ENCODE peak calls at places on chromosomes 2 and 18, in eight cellular contexts. I is right cardiac atrium, J is AG08396, R is NT2/D1, A is cardiac fibroblast, Z is NCI-H774, G is fibroblast of lung, U is hippocampal formation. C is an unnamed sample.

GRCh38 chr2:7405861-7406715 is 488.9 kb downstream of the RNF144A start:
- DNase-seq in G (no peak), A (no peak), U (no peak), J (no peak), Z (no peak), I (no peak), R (no peak), C (no peak)

GRCh38 chr2:53896864-53897263 is 37.1 kb upstream of the GPR75 start:
- DNase-seq in U (no peak), A (peak; percentile 73), G (peak; percentile 63), J (peak; percentile 30), I (no peak), Z (no peak), R (no peak), C (no peak)

GRCh38 chr2:145220496-145220895 is 700.6 kb upstream of the ZEB2 start:
- DNase-seq in U (no peak), A (no peak), Z (peak; percentile 52), R (no peak), J (no peak), G (no peak), I (no peak), C (peak; percentile 85)

GRCh38 chr2:223465793-223466192 is 136.4 kb downstream of the SCG2 start:
- DNase-seq in I (peak; percentile 82), R (no peak), U (no peak), Z (no peak), J (peak; percentile 85), G (peak; percentile 99), A (peak; percentile 100), C (no peak)

GRCh38 chr2:240234503-240234951 is 94.1 kb upstream of the OTOS start:
- DNase-seq in J (no peak), G (no peak), Z (no peak), U (no peak), A (no peak), I (no peak), R (no peak), C (no peak)

GRCh38 chr2:109218087-109218791 is 89.2 kb downstream of the SH3RF3 start:
- DNase-seq in A (no peak), J (no peak), G (peak; percentile 74), R (no peak), I (no peak), Z (no peak), U (no peak), C (peak; percentile 45)

GRCh38 chr18:43970656-43971055 is 693.4 kb upstream of the SYT4 start:
- DNase-seq in R (no peak), U (no peak), G (no peak), Z (no peak), A (no peak), J (no peak), I (no peak), C (no peak)

GRCh38 chr2:221529177-221529942 is 42.7 kb downstream of the EPHA4 start:
- DNase-seq in U (no peak), R (no peak), J (no peak), Z (no peak), A (no peak), G (peak; percentile 19), I (peak; percentile 51), C (no peak)

GRCh38 chr2:182509-183122 is 81.2 kb downstream of the SH3YL1 start:
- DNase-seq in J (no peak), U (no peak), I (no peak), Z (no peak), A (peak; percentile 3), G (no peak), R (no peak), C (no peak)

GRCh38 chr2:210997373-210997772 is 441.0 kb downstream of the CPS1 start:
- DNase-seq in Z (no peak), U (no peak), A (peak; percentile 66), J (no peak), R (no peak), I (no peak), G (no peak), C (no peak)

GRCh38 chr2:212974692-212975091 is 176.7 kb downstream of the IKZF2 start:
- DNase-seq in U (no peak), G (peak; percentile 40), Z (no peak), J (peak; percentile 29), R (no peak), I (no peak), A (peak; percentile 82), C (peak; percentile 8)

GRCh38 chr2:134261398-134262131 is 7.7 kb downstream of the MGAT5 start:
- DNase-seq in Z (no peak), I (no peak), G (no peak), A (peak; percentile 88), U (no peak), J (peak; percentile 18), R (peak; percentile 28), C (peak; percentile 16)

GRCh38 chr2:190533968-190534309 is 583 bp downstream of the NEMP2 start:
- DNase-seq in G (peak; percentile 44), J (no peak), I (no peak), R (no peak), U (no peak), A (no peak), Z (peak; percentile 17), C (no peak)

GRCh38 chr2:95574506-95574905 is 17.3 kb upstream of the TRIM43 start:
- DNase-seq in J (no peak), Z (no peak), I (no peak), U (no peak), A (no peak), G (no peak), R (no peak), C (no peak)

GRCh38 chr18:80034852-80035406 is 695 bp downstream of the RBFA start:
- DNase-seq in A (peak; percentile 9), U (no peak), G (peak; percentile 12), R (no peak), J (no peak), Z (no peak), I (no peak), C (no peak)

GRCh38 chr18:54294274-54294673 is 25.0 kb downstream of the POLI start:
- DNase-seq in G (no peak), U (no peak), R (no peak), Z (no peak), A (no peak), I (no peak), J (no peak), C (no peak)

GRCh38 chr2:102032368-102033027 is 40.7 kb downstream of the IL1R2 start:
- DNase-seq in Z (no peak), G (peak; percentile 58), A (peak; percentile 47), J (no peak), I (no peak), R (no peak), U (no peak), C (no peak)

GRCh38 chr2:44441200-44441599 is 79.5 kb downstream of the CAMKMT start:
- DNase-seq in J (no peak), A (peak; percentile 7), U (no peak), I (no peak), G (no peak), Z (no peak), R (no peak), C (no peak)

GRCh38 chr2:122191331-122191730 is 435.9 kb downstream of the TSN start:
- DNase-seq in U (no peak), Z (no peak), J (no peak), I (no peak), G (no peak), R (peak; percentile 47), A (peak; percentile 63), C (peak; percentile 16)

GRCh38 chr18:77208969-77209368 is 40.7 kb upstream of the GALR1 start:
- DNase-seq in U (no peak), A (peak; percentile 88), G (peak; percentile 63), I (peak; percentile 64), R (no peak), J (peak; percentile 41), Z (no peak), C (no peak)

GRCh38 chr18:22332590-22332989 is 85.1 kb downstream of the CTAGE1 start:
- DNase-seq in J (no peak), I (no peak), U (no peak), Z (no peak), G (no peak), R (no peak), A (peak; percentile 18), C (no peak)

GRCh38 chr18:8177330-8178016 is 431.8 kb upstream of the RAB12 start:
- DNase-seq in R (no peak), G (peak; percentile 19), A (peak; percentile 38), U (no peak), Z (no peak), I (no peak), J (no peak), C (peak; percentile 91)

GRCh38 chr2:85911836-85912692 is 23.3 kb upstream of the ST3GAL5 start:
- DNase-seq in G (peak; percentile 36), U (no peak), R (no peak), J (peak; percentile 42), A (peak; percentile 87), I (no peak), Z (no peak), C (no peak)

GRCh38 chr2:85393836-85394235 is 16.3 kb downstream of the CAPG start:
- DNase-seq in A (peak; percentile 35), G (peak; percentile 48), I (no peak), Z (no peak), U (no peak), R (no peak), J (peak; percentile 61), C (no peak)

GRCh38 chr2:220510668-220511067 is 883.2 kb downstream of the SLC4A3 start:
- DNase-seq in Z (no peak), R (no peak), G (no peak), U (no peak), A (peak; percentile 32), I (no peak), J (no peak), C (no peak)

GRCh38 chr2:131004446-131005209 is 88.6 kb downstream of the FAM168B start:
- DNase-seq in R (no peak), A (no peak), I (no peak), J (no peak), G (no peak), U (no peak), Z (no peak), C (no peak)

GRCh38 chr2:47277187-47277586 is 122.1 kb upstream of the STPG4 start:
- DNase-seq in U (no peak), Z (no peak), A (no peak), J (no peak), R (no peak), G (no peak), I (no peak), C (no peak)

GRCh38 chr18:907880-908512 is 3.3 kb downstream of the ADCYAP1 start:
- DNase-seq in J (peak; percentile 29), U (no peak), R (no peak), A (no peak), I (no peak), G (no peak), Z (no peak), C (no peak)

C was measured in NCI-H510A treated with DMSO at 0.1 percent for 48 hours.